ENCODE peak calls at places on chromosomes 1 and 21, in four cellular contexts. J is left lobe of liver; K is stimulated activated effector memory CD8-positive, alpha-beta T cell treated with anti-CD3 and anti-CD28 coated beads, Interleukin-12 subunit alpha, Interleukin-12 subunit beta, amount 100 ng/mL, for 72 hours; F is NCI-H1092 treated with DMSO at 0.1 percent for 48 hours. O is an unnamed sample.

GRCh38 chr1:245419572-245419971 is 264.8 kb downstream of the KIF26B start:
- DNase-seq in J (no peak), K (no peak), F (no peak), O (no peak)

GRCh38 chr1:201634261-201634660 is 95.3 kb downstream of the NAV1 start:
- DNase-seq in J (no peak), K (no peak), F (no peak), O (no peak)

GRCh38 chr1:227885135-227885647 is 62.5 kb downstream of the WNT9A start:
- DNase-seq in J (no peak), K (peak), F (no peak), O (no peak)

GRCh38 chr1:46248122-46248920 is 758 bp downstream of the RAD54L start:
- DNase-seq in J (peak), K (peak), F (no peak), O (peak)

GRCh38 chr1:54795100-54795665 is 5.9 kb downstream of the TTC22 start:
- DNase-seq in J (no peak), K (no peak), F (no peak), O (no peak)

GRCh38 chr1:158999301-159000069 is 10.2 kb upstream of the IFI16 start:
- DNase-seq in J (peak), K (no peak), F (no peak), O (no peak)

GRCh38 chr21:36813071-36813470 is 114.2 kb downstream of the SIM2 start:
- DNase-seq in J (no peak), K (no peak), F (no peak), O (no peak)

GRCh38 chr1:37410080-37410479 is 64.3 kb upstream of the ZC3H12A start:
- DNase-seq in J (no peak), K (no peak), F (no peak), O (no peak)

GRCh38 chr1:50422946-50423669 is at the start of gene DMRTA2:
- DNase-seq in J (no peak), K (no peak), F (peak), O (peak)

GRCh38 chr1:231177226-231177625 is 15.4 kb downstream of the TRIM67 start:
- DNase-seq in J (no peak), K (no peak), F (no peak), O (no peak)

GRCh38 chr1:20466231-20466630 is 19.8 kb downstream of the CAMK2N1 start:
- DNase-seq in J (no peak), K (no peak), F (no peak), O (no peak)

GRCh38 chr1:28737245-28738137 is 751 bp downstream of the YTHDF2 start:
- DNase-seq in J (peak), K (peak), F (peak), O (peak)

GRCh38 chr1:112058815-112059450 is 69.5 kb upstream of the KCND3 start:
- DNase-seq in J (no peak), K (no peak), F (no peak), O (no peak)

GRCh38 chr1:106925750-106926149 is 130.7 kb upstream of the PRMT6 start:
- DNase-seq in J (no peak), K (no peak), F (no peak), O (no peak)

GRCh38 chr1:218804014-218804785 is 369.5 kb upstream of the LYPLAL1 start:
- DNase-seq in J (no peak), K (no peak), F (no peak), O (no peak)

GRCh38 chr1:89844236-89844807 is 23.5 kb downstream of the LRRC8D start:
- DNase-seq in J (no peak), K (no peak), F (no peak), O (no peak)

GRCh38 chr1:184972281-184973055 is 1.8 kb downstream of the NIBAN1 start:
- DNase-seq in J (no peak), K (no peak), F (no peak), O (no peak)

GRCh38 chr1:11537854-11538591 is 59.1 kb downstream of the DISP3 start:
- DNase-seq in J (no peak), K (no peak), F (no peak), O (no peak)

GRCh38 chr1:100893718-100894117 is 924 bp downstream of the EXTL2 start:
- DNase-seq in J (no peak), K (no peak), F (no peak), O (no peak)

GRCh38 chr1:11522400-11523235 is 43.7 kb downstream of the DISP3 start:
- DNase-seq in J (no peak), K (no peak), F (no peak), O (no peak)

GRCh38 chr1:53971718-53972117 is 25.6 kb downstream of the LRRC42 start:
- DNase-seq in J (no peak), K (no peak), F (no peak), O (no peak)

GRCh38 chr1:235901461-235901860 is 34.8 kb upstream of the LYST start:
- DNase-seq in J (no peak), K (no peak), F (no peak), O (no peak)

GRCh38 chr1:76759950-76760349 is 107.3 kb upstream of the ST6GALNAC5 start:
- DNase-seq in J (no peak), K (no peak), F (peak), O (peak)

GRCh38 chr21:42319851-42320602 is 4.8 kb upstream of the TFF3 start:
- DNase-seq in J (no peak), K (no peak), F (no peak), O (peak)

GRCh38 chr1:159171254-159171687 is at the start of gene CADM3:
- DNase-seq in J (no peak), K (no peak), F (peak), O (no peak)

GRCh38 chr1:165114022-165114888 is 242.3 kb downstream of the LMX1A start:
- DNase-seq in J (no peak), K (no peak), F (peak), O (peak)

O was measured in NCI-H146.